ENCODE peak calls at places on chromosomes 2 and 18, in seven cellular contexts. X is HCT116, N is K562, V is SK-N-SH, E is HepG2, O is H1, F is GM12878. M is an unnamed sample.

GRCh38 chr18:79643049-79643765 is 36.4 kb upstream of the CTDP1 start:
- DNase-seq in E (no peak), N (no peak), O (no peak), F (no peak), V (no peak), X (no peak), M (no peak)

GRCh38 chr2:1605659-1606400 is 138.5 kb downstream of the PXDN start:
- DNase-seq in F (no peak), E (no peak), X (no peak), V (peak; percentile 64), N (no peak), O (no peak), M (no peak)

GRCh38 chr18:58761241-58761969 is 90.1 kb downstream of the MALT1 start:
- DNase-seq in F (peak; percentile 84), V (no peak), E (no peak), O (peak; percentile 27), N (no peak), X (no peak), M (no peak)

GRCh38 chr2:156455366-156455975 is 19.3 kb downstream of the GPD2 start:
- DNase-seq in X (peak; percentile 52), O (no peak), F (no peak), N (no peak), V (no peak), E (no peak), M (no peak)

GRCh38 chr2:56130463-56131070 is 53.2 kb upstream of the CCDC85A start:
- DNase-seq in F (no peak), N (peak; percentile 29), V (peak; percentile 16), X (peak; percentile 33), O (no peak), E (no peak), M (no peak)

GRCh38 chr2:98280376-98281102 is 65.7 kb upstream of the CNGA3 start:
- DNase-seq in X (no peak), E (no peak), O (no peak), F (no peak), V (no peak), N (no peak), M (no peak)

GRCh38 chr2:176562359-176563043 is 293.3 kb downstream of the MTX2 start:
- DNase-seq in N (no peak), X (no peak), V (no peak), E (no peak), F (no peak), O (no peak), M (no peak)

GRCh38 chr2:61770298-61770697 is 83.6 kb downstream of the FAM161A start:
- DNase-seq in F (no peak), E (no peak), X (no peak), V (no peak), O (no peak), N (no peak), M (no peak)

GRCh38 chr2:205704101-205704741 is 21.9 kb downstream of the NRP2 start:
- DNase-seq in E (peak; percentile 65), O (no peak), F (no peak), V (no peak), X (no peak), N (no peak), M (no peak)
- H3K9ac ChIP-seq in E (no peak overlapping the region), O (no peak overlapping the region), F (no peak overlapping the region), V (no peak overlapping the region), X (no peak overlapping the region), N (no peak overlapping the region), M (no peak overlapping the region)

DNA sequence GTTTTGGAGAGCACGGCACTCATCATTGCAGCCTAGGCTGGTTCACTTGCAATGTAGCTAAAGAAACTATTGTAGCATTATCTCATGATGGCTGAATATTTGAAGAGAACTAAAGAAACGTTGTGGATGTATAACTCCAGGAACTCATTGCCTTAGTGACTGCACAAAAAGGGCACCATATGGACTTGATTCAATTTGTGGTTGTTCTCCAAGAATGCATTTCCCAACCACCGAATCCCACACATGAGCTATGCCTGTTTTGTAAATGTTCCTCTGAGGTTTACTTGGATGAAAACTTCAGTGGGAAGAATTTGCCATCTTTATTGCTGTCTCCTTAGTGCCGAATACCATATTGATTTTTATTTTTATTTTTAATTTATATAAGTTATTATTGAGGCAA is 43.5 kb downstream of the DOK6 start:
- DNase-seq in F (no peak), O (no peak), V (no peak), E (no peak), N (no peak), X (no peak), M (no peak)
- TF ChIP-seq YY1 in F (no peak), O (no peak), V (no peak), E (no peak), N (no peak), X (no peak), M (no peak)

GRCh38 chr18:48675912-48676311 is 137.1 kb downstream of the CTIF start:
- DNase-seq in N (no peak), F (no peak), V (no peak), E (no peak), X (no peak), O (no peak), M (no peak)

GRCh38 chr18:48674758-48675157 is 135.9 kb downstream of the CTIF start:
- DNase-seq in F (no peak), E (no peak), N (no peak), X (no peak), O (no peak), V (no peak), M (no peak)

GRCh38 chr18:48676346-48676745 is 137.5 kb downstream of the CTIF start:
- DNase-seq in X (no peak), E (no peak), N (no peak), V (no peak), F (no peak), O (no peak), M (no peak)

GRCh38 chr18:48674198-48674721 is 135.4 kb downstream of the CTIF start:
- DNase-seq in O (no peak), X (no peak), V (no peak), F (no peak), E (peak; percentile 22), N (no peak), M (no peak)

GRCh38 chr18:48675330-48675761 is 136.5 kb downstream of the CTIF start:
- DNase-seq in O (peak; percentile 97), F (peak; percentile 51), X (peak; percentile 51), N (peak; percentile 73), E (peak; percentile 58), V (peak; percentile 90), M (peak; percentile 68)
- H3K9ac ChIP-seq in O (no peak overlapping the region), F (no peak overlapping the region), X (no peak overlapping the region), N (no peak overlapping the region), E (no peak overlapping the region), V (no peak overlapping the region), M (no peak overlapping the region)

DNA sequence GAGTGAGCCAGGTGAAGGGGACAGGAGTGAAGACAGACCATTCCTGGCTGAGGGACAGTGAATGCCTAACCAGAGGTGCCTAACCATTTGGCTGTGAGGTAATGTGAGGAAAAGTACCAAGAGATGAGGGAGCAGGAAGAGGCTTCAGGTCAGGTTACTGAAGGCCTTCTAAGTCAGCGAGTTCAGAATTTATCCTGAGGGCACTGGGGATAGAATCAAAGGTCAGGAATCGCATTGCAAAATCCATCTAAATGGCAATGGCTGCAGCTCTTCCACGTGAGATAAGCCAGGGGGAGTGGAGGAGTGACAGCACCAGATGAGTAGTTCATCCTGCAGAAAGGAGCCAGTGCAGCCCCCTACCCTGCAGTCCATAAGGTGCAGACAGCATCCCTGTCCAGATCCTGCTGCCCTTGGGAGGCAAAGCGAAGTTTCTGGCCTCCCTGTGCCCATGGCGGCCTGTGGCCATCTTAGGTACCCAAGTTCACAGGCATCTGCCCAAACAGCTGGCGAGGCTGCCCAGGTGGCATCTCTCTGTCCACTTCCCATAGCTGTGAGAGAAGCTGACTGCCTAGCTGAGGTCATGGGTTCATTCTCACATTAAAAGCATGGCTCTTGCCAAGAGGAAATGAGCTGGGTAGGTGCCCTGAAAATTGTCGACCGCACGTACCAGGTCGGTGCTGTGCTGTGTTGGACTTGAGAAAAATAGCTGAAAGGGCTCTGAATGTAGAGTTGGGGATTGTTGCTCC is 49.5 kb downstream of the CYP27C1 start:
- DNase-seq in N (no peak), E (no peak), X (no peak), V (no peak), F (no peak), O (no peak), M (no peak)
- TF ChIP-seq YY1 in N (no peak), E (no peak), X (no peak), V (no peak), F (no peak), O (no peak), M (no peak)